ENCODE peak calls at places on chromosomes 16 and 17, in ten cellular contexts. F is NCI-H1105, E is fibroblast of pulmonary artery, A is NCI-H510A, B is right atrium auricular region, N is HAP-1, I is globus pallidus, D is GM06990, O is choroid plexus epithelial cell, P is NCI-H526 treated with DMSO at 0.1 percent for 48 hours. Z is an unnamed sample.

GRCh38 chr17:21001813-21002221 is 41.0 kb downstream of the USP22 start:
- DNase-seq in F (no peak), E (no peak), A (no peak), B (no peak), N (no peak), I (peak), D (no peak), O (no peak), P (no peak), Z (no peak)

GRCh38 chr17:8859029-8859803 is 8.3 kb downstream of the PIK3R6 start:
- DNase-seq in F (no peak), E (no peak), A (no peak), B (no peak), N (no peak), I (no peak), D (peak), O (peak), P (no peak), Z (no peak)

GRCh38 chr16:3285131-3285530 is 1.8 kb downstream of the ZNF263 start:
- DNase-seq in F (no peak), E (no peak), A (no peak), B (no peak), N (no peak), I (no peak), D (no peak), O (no peak), P (no peak), Z (no peak)

GRCh38 chr16:11497851-11498289 is 88.8 kb downstream of the LITAF start:
- DNase-seq in F (no peak), E (peak), A (no peak), B (peak), N (no peak), I (no peak), D (no peak), O (peak), P (no peak), Z (no peak)

GRCh38 chr16:73113326-73113720 is 65.4 kb upstream of the ZFHX3 start:
- DNase-seq in F (no peak), E (peak), A (no peak), B (no peak), N (no peak), I (no peak), D (no peak), O (peak), P (no peak), Z (no peak)

GRCh38 chr16:30867747-30868146 is 26.1 kb downstream of the BCL7C start:
- DNase-seq in F (no peak), E (peak), A (no peak), B (no peak), N (peak), I (no peak), D (no peak), O (peak), P (no peak), Z (no peak)

GRCh38 chr16:55329791-55330190 is 5.8 kb downstream of the IRX6 start:
- DNase-seq in F (no peak), E (no peak), A (no peak), B (no peak), N (no peak), I (no peak), D (no peak), O (no peak), P (no peak), Z (no peak)

GRCh38 chr17:633641-634091 is 81.0 kb downstream of the VPS53 start:
- DNase-seq in F (no peak), E (peak), A (no peak), B (no peak), N (peak), I (peak), D (no peak), O (peak), P (no peak), Z (no peak)

GRCh38 chr16:86805210-86805609 is 226.9 kb downstream of the FOXL1 start:
- DNase-seq in F (no peak), E (no peak), A (no peak), B (no peak), N (no peak), I (no peak), D (no peak), O (no peak), P (no peak), Z (no peak)